ENCODE peak calls at places on chromosomes 1 and 21, in four cellular contexts. H, D, Q and T are unnamed samples.

GRCh38 chr1:164774819-164775654 is 216.1 kb downstream of the PBX1 start:
- DNase-seq in H (no peak), D (no peak), Q (no peak), T (no peak)

GRCh38 chr21:17387030-17387617 is 125.7 kb upstream of the CXADR start:
- DNase-seq in H (peak), D (no peak), Q (peak), T (peak)

GRCh38 chr1:90176530-90176929 is 181.6 kb downstream of the ZNF326 start:
- DNase-seq in H (no peak), D (no peak), Q (no peak), T (no peak)

GRCh38 chr21:30391615-30392014 is 4.2 kb upstream of the KRTAP13-1 start:
- DNase-seq in H (no peak), D (no peak), Q (no peak), T (no peak)

GRCh38 chr1:10064416-10065343 is 31.9 kb downstream of the UBE4B start:
- DNase-seq in H (no peak), D (no peak), Q (no peak), T (no peak)

GRCh38 chr1:192805832-192806323 is 3.0 kb upstream of the RGS2 start:
- DNase-seq in H (no peak), D (no peak), Q (no peak), T (no peak)

GRCh38 chr1:98102369-98103030 is 181.7 kb upstream of the DPYD start:
- DNase-seq in H (no peak), D (no peak), Q (no peak), T (no peak)

GRCh38 chr1:41382531-41383090 is 21.4 kb downstream of the FOXO6 start:
- DNase-seq in H (no peak), D (no peak), Q (no peak), T (no peak)

GRCh38 chr1:204130178-204130577 is 21.7 kb downstream of the ETNK2 start:
- DNase-seq in H (no peak), D (no peak), Q (no peak), T (no peak)

GRCh38 chr1:39104158-39105060 is 78.3 kb downstream of the NDUFS5 start:
- DNase-seq in H (no peak), D (no peak), Q (peak), T (no peak)

GRCh38 chr1:10773376-10773775 is 23.1 kb downstream of the CASZ1 start:
- DNase-seq in H (no peak), D (no peak), Q (no peak), T (no peak)

GRCh38 chr1:26190373-26190987 is at the start of gene CATSPER4:
- DNase-seq in H (no peak), D (no peak), Q (no peak), T (no peak)

GRCh38 chr1:222073307-222073995 is 331.6 kb upstream of the DUSP10 start:
- DNase-seq in H (no peak), D (no peak), Q (no peak), T (no peak)

GRCh38 chr21:22516230-22516629 is 1518.0 kb downstream of the NCAM2 start:
- DNase-seq in H (no peak), D (no peak), Q (no peak), T (no peak)

GRCh38 chr1:155976913-155977606 is 1.3 kb downstream of the ARHGEF2 start:
- DNase-seq in H (no peak), D (no peak), Q (no peak), T (no peak)

GRCh38 chr21:14382486-14382834 is 486 bp downstream of the HSPA13 start:
- DNase-seq in H (no peak), D (no peak), Q (peak), T (no peak)

GRCh38 chr1:51578383-51579109 is 38.3 kb upstream of the OSBPL9 start:
- DNase-seq in H (no peak), D (no peak), Q (no peak), T (no peak)

GRCh38 chr1:53182111-53182593 is 14.5 kb upstream of the CPT2 start:
- DNase-seq in H (peak), D (no peak), Q (peak), T (peak)

GRCh38 chr21:34054259-34054658 is 19.1 kb upstream of the MRPS6 start:
- DNase-seq in H (no peak), D (peak), Q (no peak), T (no peak)

GRCh38 chr1:231274119-231274825 is 33.3 kb downstream of the GNPAT start:
- DNase-seq in H (no peak), D (no peak), Q (no peak), T (no peak)

GRCh38 chr1:109272831-109273547 is 10.0 kb downstream of the PSRC1 start:
- DNase-seq in H (no peak), D (no peak), Q (no peak), T (no peak)

GRCh38 chr1:17979815-17980214 is 127.8 kb upstream of the IGSF21 start:
- DNase-seq in H (no peak), D (no peak), Q (no peak), T (no peak)

GRCh38 chr1:206497774-206498173 is 9.6 kb upstream of the RASSF5 start:
- DNase-seq in H (no peak), D (no peak), Q (no peak), T (no peak)

GRCh38 chr1:48026275-48026674 is 29.1 kb upstream of the TRABD2B start:
- DNase-seq in H (no peak), D (no peak), Q (no peak), T (no peak)

GRCh38 chr1:30425046-30425445 is 298.3 kb downstream of the MATN1 start:
- DNase-seq in H (no peak), D (peak), Q (no peak), T (no peak)

GRCh38 chr1:154448271-154448905 is 43.2 kb downstream of the IL6R start:
- DNase-seq in H (no peak), D (no peak), Q (no peak), T (no peak)

GRCh38 chr1:16042096-16042495 is 1.5 kb upstream of the CLCNKB start:
- DNase-seq in H (no peak), D (no peak), Q (no peak), T (no peak)

GRCh38 chr1:198676253-198676652 is 37.4 kb downstream of the PTPRC start:
- DNase-seq in H (no peak), D (no peak), Q (no peak), T (no peak)

GRCh38 chr1:41751804-41752513 is 166.8 kb downstream of the HIVEP3 start:
- DNase-seq in H (no peak), D (no peak), Q (no peak), T (no peak)

GRCh38 chr21:16530656-16531055 is 800.9 kb downstream of the USP25 start:
- DNase-seq in H (no peak), D (no peak), Q (no peak), T (no peak)

GRCh38 chr1:201374376-201374775 is 3.1 kb downstream of the TNNT2 start:
- DNase-seq in H (no peak), D (no peak), Q (no peak), T (no peak)

GRCh38 chr1:38555594-38555993 is 304.0 kb downstream of the RRAGC start:
- DNase-seq in H (no peak), D (no peak), Q (no peak), T (no peak)

GRCh38 chr1:207393610-207394009 is 60.5 kb upstream of the CR2 start:
- DNase-seq in H (no peak), D (no peak), Q (no peak), T (no peak)

GRCh38 chr1:33949570-33949969 is 85.7 kb downstream of the HMGB4 start:
- DNase-seq in H (no peak), D (no peak), Q (no peak), T (no peak)

GRCh38 chr1:113903496-113904291 is 905 bp downstream of the AP4B1 start:
- DNase-seq in H (no peak), D (no peak), Q (peak), T (no peak)

GRCh38 chr21:35352066-35352770 is 303.1 kb upstream of the RUNX1 start:
- DNase-seq in H (no peak), D (peak), Q (no peak), T (no peak)

GRCh38 chr21:27058673-27059365 is 91.9 kb upstream of the ADAMTS5 start:
- DNase-seq in H (no peak), D (no peak), Q (no peak), T (no peak)

GRCh38 chr1:84117868-84118267 is 26.2 kb upstream of the PRKACB start:
- DNase-seq in H (no peak), D (no peak), Q (no peak), T (no peak)

GRCh38 chr1:6358144-6358624 is 35.4 kb downstream of the ACOT7 start:
- DNase-seq in H (no peak), D (no peak), Q (no peak), T (no peak)

GRCh38 chr1:106793686-106794085 is 262.8 kb upstream of the PRMT6 start:
- DNase-seq in H (no peak), D (no peak), Q (no peak), T (no peak)

GRCh38 chr1:106798991-106799390 is 257.5 kb upstream of the PRMT6 start:
- DNase-seq in H (no peak), D (no peak), Q (no peak), T (no peak)
- TF ChIP-seq CTCF in H (no peak), D (no peak), Q (no peak), T (no peak)

GRCh38 chr1:110824192-110824591 is 48.8 kb upstream of the CD53 start:
- DNase-seq in H (no peak), D (no peak), Q (no peak), T (no peak)

GRCh38 chr1:110829955-110830553 is 42.9 kb upstream of the CD53 start:
- DNase-seq in H (no peak), D (no peak), Q (no peak), T (no peak)
- TF ChIP-seq CTCF in H (peak), D (peak), Q (peak), T (peak)

GRCh38 chr1:239011382-239011781 is 375.0 kb upstream of the CHRM3 start:
- DNase-seq in H (no peak), D (no peak), Q (no peak), T (no peak)

GRCh38 chr1:239008568-239008967 is 377.8 kb upstream of the CHRM3 start:
- DNase-seq in H (no peak), D (no peak), Q (no peak), T (no peak)
- TF ChIP-seq CTCF in H (no peak), D (no peak), Q (no peak), T (no peak)

GRCh38 chr1:246532519-246532918 is 25.4 kb upstream of the SMYD3 start:
- DNase-seq in H (no peak), D (no peak), Q (no peak), T (no peak)
- TF ChIP-seq CTCF in H (no peak), D (no peak), Q (no peak), T (no peak)

GRCh38 chr1:185432943-185433342 is 115.9 kb upstream of the IVNS1ABP start:
- DNase-seq in H (no peak), D (no peak), Q (no peak), T (no peak)

GRCh38 chr1:185421485-185422100 is 104.5 kb upstream of the IVNS1ABP start:
- DNase-seq in H (no peak), D (no peak), Q (no peak), T (no peak)

GRCh38 chr1:185431612-185432011 is 114.6 kb upstream of the IVNS1ABP start:
- DNase-seq in H (no peak), D (no peak), Q (no peak), T (no peak)

DNA sequence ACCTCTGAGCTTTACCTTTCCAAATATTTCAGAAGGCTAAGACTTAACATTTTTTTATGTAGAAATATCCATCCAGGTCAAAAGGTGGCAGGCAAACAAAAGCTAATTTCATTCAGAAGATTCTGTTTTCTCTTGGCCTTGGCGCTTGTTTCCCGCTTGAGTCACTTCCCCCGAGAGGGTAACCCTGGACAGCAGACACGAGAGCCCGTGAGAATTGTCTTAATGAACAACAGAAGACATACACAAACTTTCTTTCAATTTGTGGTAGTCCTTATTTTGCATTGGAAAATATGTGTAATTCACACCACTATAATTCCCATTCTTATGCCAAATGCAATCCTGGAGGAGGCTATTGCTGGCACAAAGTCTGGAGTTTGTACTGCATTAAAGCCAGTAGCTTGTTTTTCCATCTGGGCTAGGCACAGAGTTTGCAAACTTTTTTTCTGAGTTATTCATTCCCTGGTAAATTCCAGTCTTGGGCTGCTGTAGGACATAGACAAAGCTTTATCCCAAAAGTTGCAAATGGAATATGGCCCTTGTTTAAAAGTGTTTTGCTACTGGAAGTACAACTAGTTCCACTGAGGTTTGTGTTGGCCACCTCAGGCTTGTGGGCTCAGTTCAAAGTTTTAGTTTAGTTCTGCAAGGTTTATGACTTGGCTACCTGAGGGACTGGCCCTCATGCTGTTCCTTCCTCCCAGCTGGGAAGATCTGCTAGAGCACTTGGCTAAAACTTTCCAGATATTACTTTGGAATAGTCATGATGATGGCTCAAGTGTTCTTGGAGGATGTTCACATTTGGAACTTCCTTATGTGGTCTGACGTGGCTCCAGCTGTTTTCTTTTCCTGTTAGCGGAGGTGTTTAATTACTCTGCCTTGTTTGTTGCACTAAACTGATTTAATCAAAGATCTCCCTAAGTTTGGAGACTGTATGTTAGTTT is 110.0 kb upstream of the IVNS1ABP start:
- DNase-seq in H (no peak), D (no peak), Q (no peak), T (no peak)
- TF ChIP-seq CTCF in H (no peak), D (no peak), Q (no peak), T (no peak)

GRCh38 chr1:160742428-160743127 is 3.5 kb downstream of the SLAMF7 start:
- DNase-seq in H (no peak), D (no peak), Q (no peak), T (no peak)
- TF ChIP-seq CTCF in H (no peak), D (no peak), Q (no peak), T (no peak)

GRCh38 chr1:209784276-209785169 is at the start of gene C1orf74:
- DNase-seq in H (peak), D (peak), Q (peak), T (peak)
- TF ChIP-seq CTCF in H (no peak), D (peak), Q (peak), T (no peak)

DNA sequence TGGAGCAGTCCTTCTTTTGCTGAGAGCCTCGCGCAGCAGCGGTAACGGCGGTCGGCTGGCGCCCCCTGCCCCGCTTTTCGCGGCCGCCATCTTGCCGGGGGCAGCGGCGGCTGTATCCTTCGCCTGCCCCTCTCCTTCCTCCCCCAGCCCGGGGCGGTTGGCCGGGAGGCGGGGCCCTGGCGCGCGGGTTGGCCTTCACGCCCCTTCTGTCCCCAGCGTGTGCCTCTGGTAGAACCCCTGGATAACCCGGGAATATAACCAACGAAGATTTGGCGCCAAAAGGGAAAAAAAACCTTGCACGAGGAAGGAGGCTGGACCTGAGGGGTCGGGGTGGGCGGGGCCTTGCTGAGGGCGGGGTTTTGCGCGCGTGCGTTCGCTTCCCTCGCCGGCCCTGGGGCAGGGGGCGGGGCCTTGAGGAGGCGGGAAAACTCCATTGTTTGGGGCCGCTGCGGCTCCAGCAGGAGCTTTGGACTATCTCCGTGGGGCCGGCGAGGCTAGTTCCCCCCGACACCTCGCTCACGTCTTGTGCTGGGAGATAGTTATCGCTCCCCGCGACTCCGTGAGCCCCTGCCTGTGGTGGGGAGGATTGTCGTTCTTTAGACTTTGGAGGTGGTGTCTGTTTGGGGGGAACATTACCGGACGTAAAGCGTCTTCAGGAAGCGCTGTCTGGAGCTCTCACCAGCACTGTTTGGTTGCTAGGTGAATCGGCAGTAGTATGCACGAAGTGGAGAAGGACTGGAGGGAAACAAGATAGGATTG is 689 bp downstream of the NASP start:
- DNase-seq in H (peak), D (peak), Q (peak), T (peak)
- TF ChIP-seq CTCF in H (peak), D (no peak), Q (no peak), T (peak)

GRCh38 chr1:3320246-3321152 is 134.0 kb upstream of the ARHGEF16 start:
- DNase-seq in H (no peak), D (no peak), Q (no peak), T (peak)

GRCh38 chr1:3317456-3317855 is 137.0 kb upstream of the ARHGEF16 start:
- DNase-seq in H (no peak), D (no peak), Q (no peak), T (no peak)

GRCh38 chr1:3318329-3318728 is 136.1 kb upstream of the ARHGEF16 start:
- DNase-seq in H (no peak), D (no peak), Q (no peak), T (no peak)

GRCh38 chr1:3321559-3322439 is 132.7 kb upstream of the ARHGEF16 start:
- DNase-seq in H (no peak), D (no peak), Q (no peak), T (no peak)

GRCh38 chr1:3319874-3320245 is 134.6 kb upstream of the ARHGEF16 start:
- DNase-seq in H (no peak), D (no peak), Q (no peak), T (peak)
- TF ChIP-seq CTCF in H (peak), D (peak), Q (peak), T (peak)

GRCh38 chr1:78691995-78692747 is 42.5 kb downstream of the IFI44 start:
- DNase-seq in H (no peak), D (no peak), Q (no peak), T (no peak)

GRCh38 chr1:78687914-78688313 is 38.3 kb downstream of the IFI44 start:
- DNase-seq in H (no peak), D (no peak), Q (no peak), T (no peak)

GRCh38 chr1:78687315-78687714 is 37.7 kb downstream of the IFI44 start:
- DNase-seq in H (no peak), D (no peak), Q (no peak), T (no peak)

GRCh38 chr1:78690516-78690915 is 40.9 kb downstream of the IFI44 start:
- DNase-seq in H (no peak), D (no peak), Q (no peak), T (no peak)

GRCh38 chr1:78688701-78689100 is 39.1 kb downstream of the IFI44 start:
- DNase-seq in H (no peak), D (no peak), Q (no peak), T (no peak)
- TF ChIP-seq CTCF in H (no peak), D (no peak), Q (peak), T (no peak)